ENCODE peak calls at places on chromosome 20, in six cellular contexts. One of them, this sample, is unnamed.
A peak's percentile ranks its signal among the peaks of the same experiment; 100 is the strongest.

GRCh38 chr20:32858873-32859372 is at the start of gene EFCAB8:
- DNase-seq in fibroblast of the aortic adventitia: no peak
- DNase-seq in naive thymus-derived CD4-positive, alpha-beta T cell: no peak
- DNase-seq in pancreas: no peak
- DNase-seq in skeletal muscle cell: no peak
- DNase-seq in epithelial cell of proximal tubule: no peak
- DNase-seq in this sample: no peak

GRCh38 chr20:56759741-56760278 is 130.7 kb downstream of the TFAP2C start:
- DNase-seq in fibroblast of the aortic adventitia: no peak
- DNase-seq in naive thymus-derived CD4-positive, alpha-beta T cell: no peak
- DNase-seq in pancreas: no peak
- DNase-seq in skeletal muscle cell: no peak
- DNase-seq in epithelial cell of proximal tubule: no peak
- DNase-seq in this sample: no peak

GRCh38 chr20:40766081-40766480 is 77.0 kb upstream of the MAFB start:
- DNase-seq in fibroblast of the aortic adventitia: no peak
- DNase-seq in naive thymus-derived CD4-positive, alpha-beta T cell: no peak
- DNase-seq in pancreas: no peak
- DNase-seq in skeletal muscle cell: no peak
- DNase-seq in epithelial cell of proximal tubule: no peak
- DNase-seq in this sample: no peak

GRCh38 chr20:3071610-3072529 is at the start of gene OXT:
- DNase-seq in fibroblast of the aortic adventitia: no peak
- DNase-seq in naive thymus-derived CD4-positive, alpha-beta T cell: peak; percentile 74
- DNase-seq in pancreas: no peak
- DNase-seq in skeletal muscle cell: no peak
- DNase-seq in epithelial cell of proximal tubule: no peak
- DNase-seq in this sample: no peak

GRCh38 chr20:33015114-33015491 is 7.6 kb downstream of the BPIFB2 start:
- DNase-seq in fibroblast of the aortic adventitia: no peak
- DNase-seq in naive thymus-derived CD4-positive, alpha-beta T cell: no peak
- DNase-seq in pancreas: no peak
- DNase-seq in skeletal muscle cell: no peak
- DNase-seq in epithelial cell of proximal tubule: no peak
- DNase-seq in this sample: no peak

GRCh38 chr20:24981750-24982149 is 10.8 kb downstream of the APMAP start:
- DNase-seq in fibroblast of the aortic adventitia: no peak
- DNase-seq in naive thymus-derived CD4-positive, alpha-beta T cell: no peak
- DNase-seq in pancreas: no peak
- DNase-seq in skeletal muscle cell: no peak
- DNase-seq in epithelial cell of proximal tubule: no peak
- DNase-seq in this sample: no peak

GRCh38 chr20:36642136-36642535 is 3.9 kb downstream of the SLA2 start:
- DNase-seq in fibroblast of the aortic adventitia: no peak
- DNase-seq in naive thymus-derived CD4-positive, alpha-beta T cell: no peak
- DNase-seq in pancreas: no peak
- DNase-seq in skeletal muscle cell: no peak
- DNase-seq in epithelial cell of proximal tubule: no peak
- DNase-seq in this sample: no peak

GRCh38 chr20:24933266-24933908 is 15.7 kb upstream of the CST7 start:
- DNase-seq in fibroblast of the aortic adventitia: no peak
- DNase-seq in naive thymus-derived CD4-positive, alpha-beta T cell: no peak
- DNase-seq in pancreas: no peak
- DNase-seq in skeletal muscle cell: no peak
- DNase-seq in epithelial cell of proximal tubule: no peak
- DNase-seq in this sample: no peak

GRCh38 chr20:59823030-59823423 is 110.4 kb downstream of the SYCP2 start:
- DNase-seq in fibroblast of the aortic adventitia: no peak
- DNase-seq in naive thymus-derived CD4-positive, alpha-beta T cell: no peak
- DNase-seq in pancreas: no peak
- DNase-seq in skeletal muscle cell: no peak
- DNase-seq in epithelial cell of proximal tubule: no peak
- DNase-seq in this sample: no peak

GRCh38 chr20:64233725-64234124 is 21.8 kb upstream of the PCMTD2 start:
- DNase-seq in fibroblast of the aortic adventitia: no peak
- DNase-seq in naive thymus-derived CD4-positive, alpha-beta T cell: no peak
- DNase-seq in pancreas: peak; percentile 77
- DNase-seq in skeletal muscle cell: no peak
- DNase-seq in epithelial cell of proximal tubule: no peak
- DNase-seq in this sample: no peak

GRCh38 chr20:44208770-44209169 is 1.8 kb downstream of the OSER1 start:
- DNase-seq in fibroblast of the aortic adventitia: peak; percentile 42
- DNase-seq in naive thymus-derived CD4-positive, alpha-beta T cell: no peak
- DNase-seq in pancreas: no peak
- DNase-seq in skeletal muscle cell: no peak
- DNase-seq in epithelial cell of proximal tubule: no peak
- DNase-seq in this sample: no peak

GRCh38 chr20:31713312-31714049 is 9.2 kb downstream of the BCL2L1 start:
- DNase-seq in fibroblast of the aortic adventitia: peak; percentile 90
- DNase-seq in naive thymus-derived CD4-positive, alpha-beta T cell: no peak
- DNase-seq in pancreas: no peak
- DNase-seq in skeletal muscle cell: peak; percentile 73
- DNase-seq in epithelial cell of proximal tubule: no peak
- DNase-seq in this sample: no peak
- H3K4me3 ChIP-seq in fibroblast of the aortic adventitia: peak overlapping the region; percentile 53
- H3K4me3 ChIP-seq in naive thymus-derived CD4-positive, alpha-beta T cell: no peak overlapping the region
- H3K4me3 ChIP-seq in pancreas: no peak overlapping the region
- H3K4me3 ChIP-seq in skeletal muscle cell: peak overlapping the region; percentile 27
- H3K4me3 ChIP-seq in epithelial cell of proximal tubule: peak overlapping the region; percentile 32
- H3K4me3 ChIP-seq in this sample: no peak overlapping the region

GRCh38 chr20:62644802-62645496 is 2.6 kb downstream of the SLCO4A1 start:
- DNase-seq in fibroblast of the aortic adventitia: no peak
- DNase-seq in naive thymus-derived CD4-positive, alpha-beta T cell: no peak
- DNase-seq in pancreas: no peak
- DNase-seq in skeletal muscle cell: no peak
- DNase-seq in epithelial cell of proximal tubule: no peak
- DNase-seq in this sample: no peak

GRCh38 chr20:62641749-62642665 is at the start of gene SLCO4A1:
- DNase-seq in fibroblast of the aortic adventitia: peak; percentile 23
- DNase-seq in naive thymus-derived CD4-positive, alpha-beta T cell: peak; percentile 83
- DNase-seq in pancreas: peak; percentile 72
- DNase-seq in skeletal muscle cell: no peak
- DNase-seq in epithelial cell of proximal tubule: no peak
- DNase-seq in this sample: no peak

GRCh38 chr20:62642666-62643520 is 590 bp downstream of the SLCO4A1 start:
- DNase-seq in fibroblast of the aortic adventitia: peak; percentile 30
- DNase-seq in naive thymus-derived CD4-positive, alpha-beta T cell: peak; percentile 57
- DNase-seq in pancreas: no peak
- DNase-seq in skeletal muscle cell: no peak
- DNase-seq in epithelial cell of proximal tubule: no peak
- DNase-seq in this sample: no peak

GRCh38 chr20:62644044-62644795 is 1.9 kb downstream of the SLCO4A1 start:
- DNase-seq in fibroblast of the aortic adventitia: no peak
- DNase-seq in naive thymus-derived CD4-positive, alpha-beta T cell: no peak
- DNase-seq in pancreas: no peak
- DNase-seq in skeletal muscle cell: no peak
- DNase-seq in epithelial cell of proximal tubule: no peak
- DNase-seq in this sample: no peak

DNA sequence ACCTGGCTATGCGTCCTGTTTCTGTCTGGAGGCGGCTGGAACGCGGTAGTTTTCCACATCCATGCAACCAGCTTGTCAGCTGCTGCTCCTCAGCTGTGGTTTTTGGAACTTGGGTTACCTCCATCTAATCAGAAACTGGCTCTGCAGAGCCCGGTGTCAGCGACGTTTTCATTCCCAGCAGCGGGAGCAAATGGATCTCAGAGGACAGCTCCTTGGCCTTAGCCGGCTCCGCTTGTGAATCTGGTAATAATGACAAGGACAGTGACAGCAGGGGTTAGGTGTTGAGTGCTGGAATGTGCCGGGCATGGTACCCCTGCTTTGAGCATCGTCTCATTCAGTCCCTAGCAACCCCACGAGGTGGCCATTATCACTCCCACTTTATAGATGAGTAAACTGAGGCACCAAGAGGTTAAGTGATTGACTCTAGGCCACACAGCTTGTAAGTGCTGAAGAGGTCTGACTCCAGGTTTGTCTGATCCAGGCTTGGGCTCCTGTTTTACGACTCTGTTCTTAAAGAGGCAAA is 1.3 kb downstream of the SLCO4A1 start:
- DNase-seq in fibroblast of the aortic adventitia: peak; percentile 37
- DNase-seq in naive thymus-derived CD4-positive, alpha-beta T cell: no peak
- DNase-seq in pancreas: no peak
- DNase-seq in skeletal muscle cell: no peak
- DNase-seq in epithelial cell of proximal tubule: no peak
- DNase-seq in this sample: no peak
- H3K4me3 ChIP-seq in fibroblast of the aortic adventitia: peak overlapping the region; percentile 17
- H3K4me3 ChIP-seq in naive thymus-derived CD4-positive, alpha-beta T cell: peak overlapping the region; percentile 57
- H3K4me3 ChIP-seq in pancreas: peak overlapping the region; percentile 47
- H3K4me3 ChIP-seq in skeletal muscle cell: no peak overlapping the region
- H3K4me3 ChIP-seq in epithelial cell of proximal tubule: peak overlapping the region; percentile 91
- H3K4me3 ChIP-seq in this sample: peak overlapping the region; percentile 86

DNA sequence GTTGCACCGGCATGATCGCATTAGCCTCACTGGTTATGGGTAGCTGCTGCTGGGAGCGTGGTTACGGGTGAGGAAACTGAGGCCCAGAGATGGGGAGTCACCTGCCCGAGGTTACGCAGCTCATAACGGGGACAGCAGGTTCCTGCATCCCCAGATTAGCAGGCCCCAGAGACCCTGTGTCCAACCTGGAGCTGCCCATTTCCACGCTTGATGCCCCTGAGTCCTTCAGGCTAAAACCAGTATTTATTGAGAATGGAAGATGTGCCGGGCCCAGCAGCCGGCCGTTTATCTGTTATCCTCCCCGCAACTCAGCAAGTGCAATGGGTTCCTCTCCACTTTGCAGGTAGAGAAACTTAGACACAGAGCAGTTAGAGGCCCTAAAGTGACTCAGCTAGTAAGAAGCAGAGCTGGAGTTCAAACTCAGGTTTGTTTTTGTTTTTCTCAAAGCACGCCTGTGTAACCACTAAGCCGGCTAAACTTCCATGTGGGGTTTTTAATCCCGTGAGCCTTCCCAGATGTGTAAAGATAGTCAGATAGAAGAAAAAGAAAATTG is 681 bp downstream of the PFDN4 start:
- DNase-seq in fibroblast of the aortic adventitia: peak; percentile 55
- DNase-seq in naive thymus-derived CD4-positive, alpha-beta T cell: no peak
- DNase-seq in pancreas: no peak
- DNase-seq in skeletal muscle cell: no peak
- DNase-seq in epithelial cell of proximal tubule: no peak
- DNase-seq in this sample: no peak
- H3K4me3 ChIP-seq in fibroblast of the aortic adventitia: peak overlapping the region; percentile 97
- H3K4me3 ChIP-seq in naive thymus-derived CD4-positive, alpha-beta T cell: peak overlapping the region; percentile 65
- H3K4me3 ChIP-seq in pancreas: peak overlapping the region; percentile 98
- H3K4me3 ChIP-seq in skeletal muscle cell: peak overlapping the region; percentile 82
- H3K4me3 ChIP-seq in epithelial cell of proximal tubule: peak overlapping the region; percentile 97
- H3K4me3 ChIP-seq in this sample: peak overlapping the region; percentile 86

GRCh38 chr20:48822879-48823385 is 4.9 kb downstream of the PREX1 start:
- DNase-seq in fibroblast of the aortic adventitia: no peak
- DNase-seq in naive thymus-derived CD4-positive, alpha-beta T cell: no peak
- DNase-seq in pancreas: no peak
- DNase-seq in skeletal muscle cell: no peak
- DNase-seq in epithelial cell of proximal tubule: no peak
- DNase-seq in this sample: no peak

GRCh38 chr20:48822178-48822577 is 5.6 kb downstream of the PREX1 start:
- DNase-seq in fibroblast of the aortic adventitia: no peak
- DNase-seq in naive thymus-derived CD4-positive, alpha-beta T cell: no peak
- DNase-seq in pancreas: no peak
- DNase-seq in skeletal muscle cell: no peak
- DNase-seq in epithelial cell of proximal tubule: no peak
- DNase-seq in this sample: no peak

GRCh38 chr20:48823960-48824497 is 3.8 kb downstream of the PREX1 start:
- DNase-seq in fibroblast of the aortic adventitia: peak; percentile 75
- DNase-seq in naive thymus-derived CD4-positive, alpha-beta T cell: no peak
- DNase-seq in pancreas: no peak
- DNase-seq in skeletal muscle cell: peak; percentile 60
- DNase-seq in epithelial cell of proximal tubule: no peak
- DNase-seq in this sample: peak; percentile 73

GRCh38 chr20:48824830-48825550 is 2.8 kb downstream of the PREX1 start:
- DNase-seq in fibroblast of the aortic adventitia: no peak
- DNase-seq in naive thymus-derived CD4-positive, alpha-beta T cell: no peak
- DNase-seq in pancreas: no peak
- DNase-seq in skeletal muscle cell: no peak
- DNase-seq in epithelial cell of proximal tubule: no peak
- DNase-seq in this sample: no peak

DNA sequence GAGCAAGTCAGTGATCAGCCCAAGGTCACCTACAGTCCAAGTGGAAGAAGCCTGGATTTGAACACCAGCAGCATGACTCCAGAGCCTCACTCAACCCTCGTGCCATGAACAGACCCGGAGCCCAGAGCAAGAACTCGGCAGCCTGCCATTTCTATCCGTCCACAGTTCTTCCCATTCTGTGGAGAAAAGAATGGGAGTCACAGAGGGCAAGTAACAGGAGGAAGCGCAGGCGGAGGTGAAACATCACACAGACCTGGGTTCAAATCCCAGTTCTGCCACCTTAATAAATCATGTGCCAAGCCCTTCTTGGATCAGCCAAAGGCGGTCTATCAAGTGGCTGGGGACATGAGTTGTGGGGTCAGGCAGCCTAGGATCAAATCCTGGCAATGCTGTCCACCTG is 4.3 kb downstream of the PREX1 start:
- DNase-seq in fibroblast of the aortic adventitia: no peak
- DNase-seq in naive thymus-derived CD4-positive, alpha-beta T cell: no peak
- DNase-seq in pancreas: no peak
- DNase-seq in skeletal muscle cell: no peak
- DNase-seq in epithelial cell of proximal tubule: no peak
- DNase-seq in this sample: no peak
- H3K4me3 ChIP-seq in fibroblast of the aortic adventitia: no peak overlapping the region
- H3K4me3 ChIP-seq in naive thymus-derived CD4-positive, alpha-beta T cell: peak overlapping the region; percentile 60
- H3K4me3 ChIP-seq in pancreas: no peak overlapping the region
- H3K4me3 ChIP-seq in skeletal muscle cell: no peak overlapping the region
- H3K4me3 ChIP-seq in epithelial cell of proximal tubule: no peak overlapping the region
- H3K4me3 ChIP-seq in this sample: peak overlapping the region; percentile 36

DNA sequence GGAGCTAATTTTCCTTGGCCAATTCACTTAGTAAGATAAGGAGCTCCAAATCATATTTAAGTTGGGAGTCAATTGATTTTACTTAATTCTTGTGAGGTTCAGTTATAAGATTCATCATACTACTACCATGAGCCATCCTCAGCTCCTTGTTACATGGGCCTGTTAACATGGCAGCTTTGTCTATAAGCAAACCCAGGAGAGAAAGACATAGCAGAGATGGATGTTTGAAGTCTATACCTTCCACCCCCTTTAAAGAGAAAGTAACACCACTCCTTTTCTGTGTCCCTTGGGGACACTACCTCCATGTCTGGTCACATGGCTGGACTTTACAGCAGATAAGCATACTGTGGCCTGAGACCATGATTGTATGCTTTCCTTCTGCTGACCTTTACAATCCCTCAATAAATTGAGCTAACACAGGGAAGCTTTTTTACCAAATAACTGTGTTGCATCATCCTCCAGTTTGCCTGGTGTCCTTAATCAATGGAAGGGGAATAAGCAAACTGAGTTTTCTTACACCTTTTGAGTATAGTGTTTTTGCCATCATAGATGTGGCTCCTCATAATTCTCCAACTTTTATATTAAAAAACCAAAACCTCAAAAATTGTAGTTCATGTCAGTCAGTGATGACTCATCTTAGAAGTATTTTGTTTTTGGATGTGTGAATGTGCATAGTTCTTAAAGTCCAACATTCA is 9.8 kb upstream of the ZNFX1 start:
- DNase-seq in fibroblast of the aortic adventitia: peak; percentile 86
- DNase-seq in naive thymus-derived CD4-positive, alpha-beta T cell: no peak
- DNase-seq in pancreas: no peak
- DNase-seq in skeletal muscle cell: no peak
- DNase-seq in epithelial cell of proximal tubule: no peak
- DNase-seq in this sample: no peak
- H3K4me3 ChIP-seq in fibroblast of the aortic adventitia: no peak overlapping the region
- H3K4me3 ChIP-seq in naive thymus-derived CD4-positive, alpha-beta T cell: no peak overlapping the region
- H3K4me3 ChIP-seq in pancreas: no peak overlapping the region
- H3K4me3 ChIP-seq in skeletal muscle cell: no peak overlapping the region
- H3K4me3 ChIP-seq in epithelial cell of proximal tubule: no peak overlapping the region
- H3K4me3 ChIP-seq in this sample: no peak overlapping the region